ENCODE peak calls at places on chromosomes 5 and 9, in four cellular contexts. One of them, this sample, is unnamed.

GRCh38 chr9:121201045-121201737 is 478 bp downstream of the RAB14 start:
- DNase-seq in substantia nigra: no peak
- DNase-seq in iris pigment epithelial cell: peak; percentile 16
- DNase-seq in IMR-90: no peak
- DNase-seq in this sample: no peak

GRCh38 chr5:176734756-176735342 is 75.5 kb upstream of the UNC5A start:
- DNase-seq in substantia nigra: no peak
- DNase-seq in iris pigment epithelial cell: no peak
- DNase-seq in IMR-90: no peak
- DNase-seq in this sample: peak; percentile 14

GRCh38 chr5:135095052-135095715 is 61.2 kb upstream of the PITX1 start:
- DNase-seq in substantia nigra: no peak
- DNase-seq in iris pigment epithelial cell: no peak
- DNase-seq in IMR-90: no peak
- DNase-seq in this sample: no peak

GRCh38 chr5:179314606-179315355 is 30.5 kb downstream of the ADAMTS2 start:
- DNase-seq in substantia nigra: no peak
- DNase-seq in iris pigment epithelial cell: no peak
- DNase-seq in IMR-90: no peak
- DNase-seq in this sample: no peak

GRCh38 chr9:127183814-127184582 is 61.6 kb upstream of the ANGPTL2 start:
- DNase-seq in substantia nigra: no peak
- DNase-seq in iris pigment epithelial cell: peak; percentile 20
- DNase-seq in IMR-90: peak; percentile 88
- DNase-seq in this sample: no peak

GRCh38 chr5:83405662-83406061 is 65.9 kb upstream of the VCAN start:
- DNase-seq in substantia nigra: no peak
- DNase-seq in iris pigment epithelial cell: no peak
- DNase-seq in IMR-90: no peak
- DNase-seq in this sample: no peak

GRCh38 chr5:133611357-133612020 is 852 bp downstream of the FSTL4 start:
- DNase-seq in substantia nigra: no peak
- DNase-seq in iris pigment epithelial cell: no peak
- DNase-seq in IMR-90: no peak
- DNase-seq in this sample: peak; percentile 34

GRCh38 chr9:109254317-109254716 is 66.5 kb downstream of the EPB41L4B start:
- DNase-seq in substantia nigra: no peak
- DNase-seq in iris pigment epithelial cell: peak; percentile 86
- DNase-seq in IMR-90: peak; percentile 86
- DNase-seq in this sample: no peak

GRCh38 chr9:112760821-112761220 is 10.3 kb downstream of the SNX30 start:
- DNase-seq in substantia nigra: no peak
- DNase-seq in iris pigment epithelial cell: no peak
- DNase-seq in IMR-90: no peak
- DNase-seq in this sample: no peak

GRCh38 chr5:59357421-59357977 is 536.0 kb downstream of the PDE4D start:
- DNase-seq in substantia nigra: no peak
- DNase-seq in iris pigment epithelial cell: peak; percentile 88
- DNase-seq in IMR-90: peak; percentile 8
- DNase-seq in this sample: no peak

GRCh38 chr5:180375955-180376354 is 22.8 kb upstream of the GFPT2 start:
- DNase-seq in substantia nigra: no peak
- DNase-seq in iris pigment epithelial cell: no peak
- DNase-seq in IMR-90: no peak
- DNase-seq in this sample: no peak